ENCODE peak calls at places on chromosomes 6 and 20, in four cellular contexts. L, G, C and B are unnamed samples.

GRCh38 chr6:15324427-15324985 is 78.6 kb downstream of the JARID2 start:
- DNase-seq in L (no peak), G (no peak), C (no peak), B (no peak)

GRCh38 chr6:158556113-158556512 is 3.8 kb upstream of the TMEM181 start:
- DNase-seq in L (no peak), G (no peak), C (no peak), B (no peak)

GRCh38 chr20:11045412-11046175 is 371.8 kb upstream of the JAG1 start:
- DNase-seq in L (no peak), G (no peak), C (no peak), B (no peak)

GRCh38 chr6:2558861-2559811 is 191.6 kb downstream of the MYLK4 start:
- DNase-seq in L (no peak), G (no peak), C (no peak), B (no peak)

GRCh38 chr20:36861875-36862801 is 13.8 kb upstream of the TLDC2 start:
- DNase-seq in L (no peak), G (peak; percentile 94), C (peak; percentile 88), B (peak; percentile 92)

GRCh38 chr6:135129139-135129867 is 51.8 kb upstream of the MYB start:
- DNase-seq in L (no peak), G (no peak), C (no peak), B (no peak)

GRCh38 chr6:14716499-14717146 is 529.2 kb upstream of the JARID2 start:
- DNase-seq in L (no peak), G (no peak), C (no peak), B (no peak)

GRCh38 chr6:125658759-125659431 is 90.5 kb upstream of the HEY2 start:
- DNase-seq in L (no peak), G (no peak), C (no peak), B (no peak)

GRCh38 chr20:50724851-50725721 is 6.3 kb upstream of the PARD6B start:
- DNase-seq in L (no peak), G (peak; percentile 48), C (peak; percentile 65), B (peak; percentile 95)

GRCh38 chr6:123838612-123839279 is 35.1 kb downstream of the NKAIN2 start:
- DNase-seq in L (no peak), G (no peak), C (no peak), B (no peak)

GRCh38 chr6:144528605-144529425 is 243.7 kb downstream of the UTRN start:
- DNase-seq in L (no peak), G (no peak), C (no peak), B (no peak)

GRCh38 chr20:9608639-9609440 is 94.5 kb downstream of the LAMP5 start:
- DNase-seq in L (no peak), G (no peak), C (no peak), B (no peak)

GRCh38 chr6:88519227-88520019 is 353.3 kb upstream of the CNR1 start:
- DNase-seq in L (no peak), G (no peak), C (no peak), B (no peak)

GRCh38 chr20:9516658-9516987 is 2.2 kb downstream of the LAMP5 start:
- DNase-seq in L (no peak), G (no peak), C (no peak), B (no peak)

GRCh38 chr6:12791371-12791770 is 74.8 kb downstream of the PHACTR1 start:
- DNase-seq in L (no peak), G (no peak), C (no peak), B (no peak)
- H3K4me3 ChIP-seq in L (no peak overlapping the region), G (no peak overlapping the region), C (no peak overlapping the region), B (no peak overlapping the region)

DNA sequence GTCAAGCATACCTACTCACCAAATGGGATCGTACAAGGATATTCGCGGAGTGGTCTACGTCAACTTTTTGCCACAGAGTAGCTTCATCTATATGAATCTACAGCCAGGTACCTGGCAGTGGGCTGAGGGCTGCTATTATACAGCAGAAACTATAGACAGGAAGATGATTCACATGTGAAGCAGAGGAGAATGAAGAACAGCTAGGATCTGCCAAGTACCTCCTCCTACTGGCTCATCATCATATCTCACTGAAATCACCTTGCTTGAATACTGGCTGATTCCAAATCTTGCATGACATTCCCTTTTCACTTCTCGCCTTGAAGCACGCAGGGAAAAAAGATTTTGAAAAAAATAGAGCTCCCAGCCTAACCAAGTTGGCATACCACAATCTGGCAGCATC is 488.7 kb upstream of the NRSN1 start:
- DNase-seq in L (no peak), G (no peak), C (no peak), B (no peak)
- TF ChIP-seq CTCF in L (peak; percentile 21), G (no peak), C (no peak), B (no peak)

GRCh38 chr6:36682328-36683144 is 4.0 kb downstream of the CDKN1A start:
- DNase-seq in L (no peak), G (no peak), C (no peak), B (no peak)
- H3K4me3 ChIP-seq in L (no peak overlapping the region), G (no peak overlapping the region), C (peak overlapping the region; percentile 61), B (peak overlapping the region; percentile 5)

GRCh38 chr6:96721227-96721626 is 116.0 kb downstream of the GPR63 start:
- DNase-seq in L (no peak), G (no peak), C (peak; percentile 2), B (no peak)

GRCh38 chr6:96716221-96716620 is 121.1 kb downstream of the GPR63 start:
- DNase-seq in L (no peak), G (no peak), C (no peak), B (no peak)
- TF ChIP-seq CTCF in L (peak; percentile 63), G (no peak), C (no peak), B (no peak)